ENCODE peak calls at places on chromosomes 16 and 17, in four cellular contexts. U is prostate gland, F is iris pigment epithelial cell, Q is colonic mucosa. A is an unnamed sample.

GRCh38 chr17:49575524-49576120 is at the start of gene NXPH3:
- DNase-seq in U (peak), F (no peak), Q (peak), A (peak)

GRCh38 chr16:64951681-64952080 is 170.2 kb downstream of the CDH11 start:
- DNase-seq in U (no peak), F (no peak), Q (no peak), A (no peak)

GRCh38 chr17:82605939-82606600 is 42.2 kb downstream of the WDR45B start:
- DNase-seq in U (peak), F (no peak), Q (no peak), A (no peak)

GRCh38 chr17:42472709-42473521 is 14.2 kb downstream of the ATP6V0A1 start:
- DNase-seq in U (no peak), F (peak), Q (no peak), A (no peak)

GRCh38 chr16:69049146-69049545 is 56.3 kb upstream of the HAS3 start:
- DNase-seq in U (no peak), F (peak), Q (no peak), A (no peak)

GRCh38 chr17:49456172-49456965 is 38.7 kb upstream of the NGFR start:
- DNase-seq in U (no peak), F (peak), Q (no peak), A (no peak)

GRCh38 chr16:87535855-87536794 is 43.3 kb upstream of the ZCCHC14 start:
- DNase-seq in U (no peak), F (no peak), Q (no peak), A (no peak)

GRCh38 chr17:64741038-64741641 is 79.0 kb upstream of the SMURF2 start:
- DNase-seq in U (no peak), F (peak), Q (no peak), A (peak)

GRCh38 chr17:3981455-3981854 is 17.2 kb upstream of the ATP2A3 start:
- DNase-seq in U (no peak), F (no peak), Q (no peak), A (no peak)

GRCh38 chr17:40841246-40841645 is 18.8 kb upstream of the KRT10 start:
- DNase-seq in U (no peak), F (peak), Q (no peak), A (no peak)

GRCh38 chr16:76309639-76310335 is 32.6 kb downstream of the CNTNAP4 start:
- DNase-seq in U (no peak), F (no peak), Q (no peak), A (no peak)

GRCh38 chr16:5557966-5558365 is 460.4 kb upstream of the EEF2KMT start:
- DNase-seq in U (no peak), F (no peak), Q (no peak), A (no peak)

GRCh38 chr17:82933911-82934310 is 94.1 kb upstream of the ZNF750 start:
- DNase-seq in U (no peak), F (no peak), Q (no peak), A (no peak)

GRCh38 chr16:84380405-84380804 is 12.1 kb downstream of the ATP2C2 start:
- DNase-seq in U (peak), F (no peak), Q (no peak), A (no peak)

A was measured in mucosa of gallbladder.